ENCODE peak calls at places on chromosome 17, in five cellular contexts. B is C1 segment of cervical spinal cord; S is colonic mucosa; W is thoracic aorta; Q is stimulated activated CD4-positive, alpha-beta T cell treated with anti-CD3 and anti-CD28 coated beads, Interleukin-4, amount 100 ng/mL, for 48 hours. H is an unnamed sample.

GRCh38 chr17:4533522-4534502 is 21.4 kb downstream of the MYBBP1A start:
- DNase-seq in Q (no peak), B (peak; percentile 94), W (no peak), S (peak; percentile 43), H (no peak)

GRCh38 chr17:67027031-67027628 is 17.2 kb upstream of the CACNG1 start:
- DNase-seq in B (no peak), W (no peak), Q (no peak), S (no peak), H (no peak)

GRCh38 chr17:14506364-14506763 is 205.5 kb downstream of the HS3ST3B1 start:
- DNase-seq in Q (no peak), S (no peak), B (no peak), W (no peak), H (no peak)

GRCh38 chr17:45940826-45941225 is 46.5 kb downstream of the MAPT start:
- DNase-seq in Q (no peak), W (peak; percentile 5), S (no peak), B (peak; percentile 47), H (no peak)

GRCh38 chr17:54256530-54256929 is 433.8 kb downstream of the KIF2B start:
- DNase-seq in S (no peak), Q (no peak), B (no peak), W (no peak), H (no peak)

GRCh38 chr17:57350266-57350665 is 93.9 kb downstream of the MSI2 start:
- DNase-seq in B (peak; percentile 22), W (no peak), Q (no peak), S (peak; percentile 38), H (no peak)

GRCh38 chr17:75813081-75814020 is 28.7 kb downstream of the UNK start:
- DNase-seq in Q (no peak), S (no peak), W (no peak), B (no peak), H (no peak)

GRCh38 chr17:45977506-45977824 is 21.6 kb upstream of the STH start:
- DNase-seq in Q (no peak), S (no peak), B (no peak), W (no peak), H (no peak)

GRCh38 chr17:48127371-48128051 is 19.9 kb downstream of the SNX11 start:
- DNase-seq in S (no peak), W (no peak), B (peak; percentile 65), Q (no peak), H (no peak)

GRCh38 chr17:77036841-77037381 is 103.9 kb upstream of the SEC14L1 start:
- DNase-seq in W (no peak), Q (no peak), S (no peak), B (no peak), H (no peak)

GRCh38 chr17:8832711-8833352 is 33.7 kb upstream of the MFSD6L start:
- DNase-seq in Q (peak; percentile 52), B (no peak), W (no peak), S (peak; percentile 47), H (no peak)

GRCh38 chr17:80760501-80760900 is 215.9 kb downstream of the RPTOR start:
- DNase-seq in Q (no peak), W (no peak), B (no peak), S (peak; percentile 75), H (no peak)

GRCh38 chr17:47373002-47373401 is 49.2 kb downstream of the EFCAB13 start:
- DNase-seq in W (no peak), B (no peak), Q (no peak), S (no peak), H (no peak)

GRCh38 chr17:7237761-7238417 is 1.4 kb downstream of the PHF23 start:
- DNase-seq in B (peak; percentile 76), Q (peak; percentile 85), S (peak; percentile 95), W (no peak), H (no peak)

GRCh38 chr17:50476545-50477315 is 1.9 kb upstream of the RSAD1 start:
- DNase-seq in B (no peak), Q (no peak), W (no peak), S (peak; percentile 57), H (no peak)

GRCh38 chr17:67139784-67140665 is 95.7 kb downstream of the CACNG1 start:
- DNase-seq in W (no peak), S (no peak), Q (no peak), B (peak; percentile 18), H (no peak)

GRCh38 chr17:9230346-9230745 is 209.0 kb downstream of the NTN1 start:
- DNase-seq in W (no peak), S (no peak), Q (no peak), B (no peak), H (no peak)

GRCh38 chr17:49634487-49634865 is 43.4 kb downstream of the SPOP start:
- DNase-seq in S (no peak), W (no peak), B (no peak), Q (no peak), H (no peak)

GRCh38 chr17:7309628-7310027 is 2.2 kb downstream of the EIF5A start:
- DNase-seq in S (no peak), W (no peak), B (no peak), Q (no peak), H (no peak)

GRCh38 chr17:83133302-83134121 is 54.1 kb downstream of the METRNL start:
- DNase-seq in S (peak; percentile 4), W (no peak), B (no peak), Q (no peak), H (no peak)

GRCh38 chr17:77299256-77300015 is 158.7 kb downstream of the SEC14L1 start:
- DNase-seq in W (no peak), S (no peak), Q (no peak), B (no peak), H (no peak)

GRCh38 chr17:68097161-68097805 is 61.7 kb downstream of the KPNA2 start:
- DNase-seq in B (no peak), Q (no peak), S (no peak), W (no peak), H (no peak)

GRCh38 chr17:35166526-35166925 is 18.9 kb downstream of the UNC45B start:
- DNase-seq in Q (no peak), W (no peak), S (no peak), B (no peak), H (no peak)

GRCh38 chr17:70344356-70345060 is 175.2 kb downstream of the KCNJ2 start:
- DNase-seq in S (no peak), B (no peak), W (no peak), Q (no peak), H (no peak)

GRCh38 chr17:28613916-28614315 is at the start of gene RSKR:
- DNase-seq in S (no peak), W (no peak), Q (no peak), B (no peak), H (no peak)

GRCh38 chr17:76246080-76247066 is 6.1 kb upstream of the RNF157 start:
- DNase-seq in S (no peak), W (no peak), B (no peak), Q (no peak), H (no peak)

GRCh38 chr17:8341456-8341855 is 1.8 kb downstream of the ODF4 start:
- DNase-seq in W (no peak), B (no peak), Q (no peak), S (no peak), H (no peak)

GRCh38 chr17:8843344-8843743 is 24.1 kb downstream of the PIK3R6 start:
- DNase-seq in B (no peak), Q (no peak), S (no peak), W (no peak), H (no peak)

H was measured in CMK.